ENCODE peak calls at places on chromosomes 1 and 21, in six cellular contexts. K is brain pericyte, P is glutamatergic neuron, J is T47D, G is cardiac muscle cell, S is heart left ventricle. U is an unnamed sample.

GRCh38 chr21:44443291-44443890 is 11.9 kb upstream of the LRRC3 start:
- DNase-seq in K (no peak), G (no peak), P (peak), J (no peak), S (no peak), U (no peak)

GRCh38 chr1:23673086-23673813 is 18.4 kb upstream of the RPL11 start:
- DNase-seq in S (no peak), P (no peak), K (no peak), J (peak), G (peak), U (no peak)

GRCh38 chr1:22747021-22747734 is 36.5 kb downstream of the EPHB2 start:
- DNase-seq in K (no peak), S (no peak), G (no peak), P (no peak), J (no peak), U (no peak)

GRCh38 chr1:235617808-235618207 is 31.8 kb downstream of the GNG4 start:
- DNase-seq in P (no peak), G (no peak), K (no peak), S (no peak), J (no peak), U (no peak)

GRCh38 chr21:45981641-45982255 is at the start of gene COL6A1:
- DNase-seq in S (peak), J (peak), G (peak), K (no peak), P (peak), U (peak)

GRCh38 chr1:203536575-203536974 is 42.6 kb downstream of the OPTC start:
- DNase-seq in P (no peak), K (no peak), J (no peak), G (no peak), S (no peak), U (no peak)

GRCh38 chr21:25660233-25660632 is 21.2 kb downstream of the JAM2 start:
- DNase-seq in J (no peak), G (no peak), S (no peak), K (no peak), P (no peak), U (no peak)

GRCh38 chr1:201229771-201230635 is 39.4 kb downstream of the IGFN1 start:
- DNase-seq in P (no peak), K (no peak), S (peak), G (no peak), J (peak), U (no peak)

GRCh38 chr1:225942574-225942973 is 1.6 kb upstream of the LEFTY2 start:
- DNase-seq in J (no peak), K (no peak), P (no peak), G (no peak), S (no peak), U (no peak)

GRCh38 chr1:35570589-35571137 is 2.5 kb upstream of the TFAP2E start:
- DNase-seq in G (no peak), K (no peak), J (no peak), P (no peak), S (no peak), U (peak)

GRCh38 chr21:32406405-32406804 is 6.1 kb upstream of the EVA1C start:
- DNase-seq in K (no peak), P (no peak), G (no peak), J (no peak), S (no peak), U (no peak)

U was measured in SK-N-SH.